ENCODE peak calls at places on chromosomes 16 and 17, in ten cellular contexts. F is AG08395; M is GM12878; T is GM03348; L is adrenal gland; V is GM12865; J is DMS153; P is RPMI8226; U is NCI-H187 treated with DMSO at 0.1 percent for 48 hours; X is stimulated activated CD8-positive, alpha-beta memory T cell treated with anti-CD3 and anti-CD28 coated beads, Interleukin-2, amount 100 ng/mL, for 1 hour. K is an unnamed sample.

GRCh38 chr17:147796-148740 is 10.7 kb downstream of the SCGB1C2 start:
- DNase-seq in L (peak; percentile 12), X (no peak), M (no peak), U (no peak), F (no peak), T (no peak), V (no peak), P (no peak), J (no peak), K (no peak)

GRCh38 chr16:67433131-67433719 is 2.3 kb downstream of the HSD11B2 start:
- DNase-seq in P (no peak), M (no peak), L (no peak), X (no peak), V (no peak), J (no peak), U (no peak), T (no peak), F (no peak), K (no peak)

GRCh38 chr17:57422574-57423164 is 166.3 kb downstream of the MSI2 start:
- DNase-seq in T (peak; percentile 48), L (peak; percentile 90), V (peak; percentile 82), M (peak; percentile 77), F (peak; percentile 80), J (no peak), X (no peak), U (no peak), P (no peak), K (no peak)

GRCh38 chr17:62657664-62658063 is 30.2 kb downstream of the MRC2 start:
- DNase-seq in U (no peak), T (no peak), L (no peak), X (no peak), J (no peak), M (no peak), P (no peak), F (no peak), V (no peak), K (peak; percentile 46)

GRCh38 chr16:73033271-73033998 is 14.5 kb downstream of the ZFHX3 start:
- DNase-seq in V (peak; percentile 64), P (no peak), M (no peak), U (no peak), J (no peak), X (no peak), L (no peak), F (no peak), T (no peak), K (no peak)

GRCh38 chr17:69501591-69502468 is 87.3 kb downstream of the MAP2K6 start:
- DNase-seq in J (no peak), T (peak; percentile 37), L (no peak), M (no peak), X (no peak), F (peak; percentile 47), V (peak; percentile 18), U (no peak), P (no peak), K (no peak)

GRCh38 chr16:81636298-81636960 is 142.7 kb upstream of the PLCG2 start:
- DNase-seq in P (no peak), F (no peak), X (no peak), J (no peak), M (no peak), T (no peak), V (no peak), U (no peak), L (no peak), K (no peak)

GRCh38 chr16:70715113-70715711 is 29.4 kb upstream of the MTSS2 start:
- DNase-seq in X (no peak), V (no peak), L (peak; percentile 99), U (no peak), M (no peak), F (peak; percentile 95), P (no peak), J (no peak), T (peak; percentile 92), K (no peak)

GRCh38 chr16:56357765-56358322 is 67.5 kb downstream of the AMFR start:
- DNase-seq in F (no peak), M (no peak), T (no peak), X (no peak), J (no peak), U (no peak), P (no peak), V (peak; percentile 28), L (peak; percentile 20), K (peak; percentile 37)

GRCh38 chr17:82960419-82961271 is 118.8 kb upstream of the METRNL start:
- DNase-seq in M (no peak), V (no peak), J (no peak), P (no peak), L (no peak), T (no peak), F (no peak), U (no peak), X (no peak), K (no peak)

GRCh38 chr16:81469710-81470481 is 25.3 kb downstream of the CMIP start:
- DNase-seq in F (no peak), P (no peak), X (no peak), M (peak; percentile 65), T (no peak), L (no peak), V (peak; percentile 79), U (no peak), J (no peak), K (no peak)

GRCh38 chr17:38454528-38454927 is 26.3 kb downstream of the ARHGAP23 start:
- DNase-seq in L (peak; percentile 99), T (peak; percentile 89), M (no peak), V (no peak), F (peak; percentile 89), U (no peak), X (no peak), P (peak; percentile 71), J (no peak), K (peak; percentile 52)

GRCh38 chr16:1451702-1452392 is 7.5 kb upstream of the CCDC154 start:
- DNase-seq in M (no peak), L (no peak), V (no peak), F (no peak), P (no peak), U (no peak), T (no peak), J (no peak), X (no peak), K (no peak)

GRCh38 chr17:45091778-45092425 is 30.8 kb downstream of the NMT1 start:
- DNase-seq in X (no peak), F (no peak), T (peak; percentile 20), P (no peak), M (no peak), U (no peak), V (no peak), L (no peak), J (no peak), K (no peak)

GRCh38 chr16:616771-617586 is 13.8 kb upstream of the WFIKKN1 start:
- DNase-seq in M (no peak), U (no peak), T (no peak), P (no peak), F (no peak), V (no peak), L (no peak), J (peak; percentile 83), X (no peak), K (no peak)

GRCh38 chr16:66658860-66659190 is 37.7 kb downstream of the CMTM4 start:
- DNase-seq in P (no peak), V (no peak), J (no peak), X (no peak), L (no peak), T (no peak), M (no peak), F (no peak), U (no peak), K (no peak)

GRCh38 chr17:77763575-77763974 is 194.9 kb upstream of the TNRC6C start:
- DNase-seq in X (no peak), U (no peak), T (no peak), P (no peak), L (no peak), J (no peak), F (no peak), V (no peak), M (no peak), K (no peak)

GRCh38 chr17:72714357-72714966 is 378.0 kb downstream of the SLC39A11 start:
- DNase-seq in X (no peak), P (no peak), L (no peak), T (no peak), M (no peak), F (no peak), V (no peak), J (no peak), U (peak; percentile 60), K (no peak)

GRCh38 chr17:1999557-2000251 is 25.4 kb downstream of the RTN4RL1 start:
- DNase-seq in T (peak; percentile 41), L (peak; percentile 85), J (peak; percentile 73), M (no peak), U (no peak), X (no peak), F (peak; percentile 53), P (peak; percentile 87), V (no peak), K (peak; percentile 57)

GRCh38 chr16:11316331-11317015 is 28.8 kb upstream of the RMI2 start:
- DNase-seq in M (no peak), T (no peak), P (no peak), J (no peak), V (no peak), F (no peak), U (no peak), L (no peak), X (no peak), K (no peak)

GRCh38 chr17:31510273-31511175 is 119.0 kb downstream of the RAB11FIP4 start:
- DNase-seq in X (no peak), L (no peak), P (no peak), M (no peak), U (no peak), F (no peak), V (no peak), J (no peak), T (no peak), K (no peak)

GRCh38 chr17:79945591-79946255 is 89.9 kb downstream of the TBC1D16 start:
- DNase-seq in L (peak; percentile 19), T (no peak), F (no peak), X (no peak), V (no peak), U (no peak), J (no peak), M (no peak), P (no peak), K (no peak)

GRCh38 chr16:72937916-72938315 is 110.0 kb downstream of the ZFHX3 start:
- DNase-seq in P (no peak), T (no peak), U (no peak), J (no peak), M (no peak), X (no peak), V (no peak), F (no peak), L (no peak), K (no peak)

GRCh38 chr16:58501242-58502131 is 1.5 kb downstream of the NDRG4 start:
- DNase-seq in F (no peak), L (peak; percentile 14), U (no peak), P (peak; percentile 62), M (no peak), J (no peak), V (peak; percentile 40), X (no peak), T (no peak), K (no peak)

GRCh38 chr16:9040766-9041430 is 50.5 kb upstream of the HAPSTR1 start:
- DNase-seq in U (no peak), T (no peak), L (no peak), J (no peak), X (no peak), F (no peak), M (no peak), V (no peak), P (no peak), K (no peak)

GRCh38 chr16:318628-319027 is 33.9 kb downstream of the AXIN1 start:
- DNase-seq in U (no peak), V (no peak), T (no peak), J (no peak), L (no peak), X (no peak), F (no peak), P (peak; percentile 15), M (no peak), K (no peak)

GRCh38 chr17:64658931-64659330 is 3.2 kb downstream of the SMURF2 start:
- DNase-seq in V (no peak), T (no peak), M (no peak), X (no peak), U (no peak), F (no peak), L (no peak), J (no peak), P (no peak), K (no peak)

GRCh38 chr17:76873856-76874255 is 5.7 kb downstream of the MGAT5B start:
- DNase-seq in J (no peak), T (peak; percentile 58), V (no peak), P (no peak), F (peak; percentile 72), L (no peak), M (no peak), U (no peak), X (no peak), K (no peak)

K was measured in D341Med.